ENCODE peak calls at places on chromosomes 6 and 20, in eight cellular contexts. One of them, this sample, is unnamed.

GRCh38 chr20:51427625-51428291 is 114.8 kb downstream of the NFATC2 start:
- DNase-seq in AG10803: no peak
- DNase-seq in WTC11: no peak
- DNase-seq in AG08396: no peak
- DNase-seq in OCI-LY7: no peak
- DNase-seq in T-helper 2 cell: no peak
- DNase-seq in HAP-1: no peak
- DNase-seq in brain microvascular endothelial cell: no peak
- DNase-seq in this sample: no peak

GRCh38 chr6:47714802-47715201 is 16.4 kb downstream of the ADGRF4 start:
- DNase-seq in brain microvascular endothelial cell: no peak
- DNase-seq in AG10803: no peak
- DNase-seq in WTC11: no peak
- DNase-seq in T-helper 2 cell: no peak
- DNase-seq in OCI-LY7: no peak
- DNase-seq in HAP-1: no peak
- DNase-seq in AG08396: no peak
- DNase-seq in this sample: peak

GRCh38 chr20:38337561-38338140 is 8.6 kb upstream of the LBP start:
- DNase-seq in T-helper 2 cell: no peak
- DNase-seq in OCI-LY7: peak
- DNase-seq in brain microvascular endothelial cell: peak
- DNase-seq in AG10803: no peak
- DNase-seq in HAP-1: peak
- DNase-seq in WTC11: peak
- DNase-seq in AG08396: no peak
- DNase-seq in this sample: peak

GRCh38 chr6:93183513-93183912 is 235.8 kb downstream of the EPHA7 start:
- DNase-seq in AG08396: no peak
- DNase-seq in WTC11: no peak
- DNase-seq in AG10803: no peak
- DNase-seq in HAP-1: no peak
- DNase-seq in T-helper 2 cell: no peak
- DNase-seq in brain microvascular endothelial cell: no peak
- DNase-seq in OCI-LY7: no peak
- DNase-seq in this sample: no peak

GRCh38 chr20:19269737-19270325 is 57.4 kb downstream of the SLC24A3 start:
- DNase-seq in WTC11: no peak
- DNase-seq in OCI-LY7: no peak
- DNase-seq in brain microvascular endothelial cell: peak
- DNase-seq in T-helper 2 cell: no peak
- DNase-seq in AG10803: peak
- DNase-seq in AG08396: peak
- DNase-seq in HAP-1: no peak
- DNase-seq in this sample: no peak

GRCh38 chr20:35954200-35954906 is at the start of gene SCAND1:
- DNase-seq in AG08396: peak
- DNase-seq in brain microvascular endothelial cell: peak
- DNase-seq in WTC11: peak
- DNase-seq in AG10803: peak
- DNase-seq in T-helper 2 cell: peak
- DNase-seq in HAP-1: peak
- DNase-seq in OCI-LY7: peak
- DNase-seq in this sample: peak

GRCh38 chr20:57680934-57681914 is 28.6 kb downstream of the PMEPA1 start:
- DNase-seq in T-helper 2 cell: no peak
- DNase-seq in brain microvascular endothelial cell: no peak
- DNase-seq in HAP-1: no peak
- DNase-seq in OCI-LY7: peak
- DNase-seq in AG08396: no peak
- DNase-seq in AG10803: no peak
- DNase-seq in WTC11: no peak
- DNase-seq in this sample: no peak

GRCh38 chr6:32413427-32414047 is 6.6 kb upstream of the BTNL2 start:
- DNase-seq in AG10803: peak
- DNase-seq in brain microvascular endothelial cell: peak
- DNase-seq in T-helper 2 cell: peak
- DNase-seq in WTC11: peak
- DNase-seq in OCI-LY7: peak
- DNase-seq in AG08396: peak
- DNase-seq in HAP-1: peak
- DNase-seq in this sample: peak

GRCh38 chr20:21995461-21995860 is 290.0 kb downstream of the PAX1 start:
- DNase-seq in brain microvascular endothelial cell: no peak
- DNase-seq in WTC11: no peak
- DNase-seq in AG10803: no peak
- DNase-seq in AG08396: no peak
- DNase-seq in HAP-1: no peak
- DNase-seq in T-helper 2 cell: no peak
- DNase-seq in OCI-LY7: no peak
- DNase-seq in this sample: no peak

GRCh38 chr6:105196076-105196475 is 16.3 kb upstream of the POPDC3 start:
- DNase-seq in OCI-LY7: no peak
- DNase-seq in AG08396: no peak
- DNase-seq in brain microvascular endothelial cell: no peak
- DNase-seq in WTC11: no peak
- DNase-seq in T-helper 2 cell: no peak
- DNase-seq in AG10803: no peak
- DNase-seq in HAP-1: no peak
- DNase-seq in this sample: no peak

GRCh38 chr6:133201231-133201630 is 39.9 kb upstream of the EYA4 start:
- DNase-seq in HAP-1: no peak
- DNase-seq in T-helper 2 cell: no peak
- DNase-seq in OCI-LY7: no peak
- DNase-seq in AG10803: no peak
- DNase-seq in AG08396: no peak
- DNase-seq in brain microvascular endothelial cell: no peak
- DNase-seq in WTC11: no peak
- DNase-seq in this sample: no peak

GRCh38 chr6:162343902-162344226 is 383.7 kb downstream of the PRKN start:
- DNase-seq in OCI-LY7: no peak
- DNase-seq in WTC11: no peak
- DNase-seq in T-helper 2 cell: no peak
- DNase-seq in HAP-1: no peak
- DNase-seq in AG08396: no peak
- DNase-seq in brain microvascular endothelial cell: no peak
- DNase-seq in AG10803: peak
- DNase-seq in this sample: no peak

GRCh38 chr20:8007490-8007889 is 12.1 kb downstream of the TMX4 start:
- DNase-seq in HAP-1: no peak
- DNase-seq in AG10803: no peak
- DNase-seq in WTC11: no peak
- DNase-seq in OCI-LY7: no peak
- DNase-seq in T-helper 2 cell: no peak
- DNase-seq in brain microvascular endothelial cell: no peak
- DNase-seq in AG08396: no peak
- DNase-seq in this sample: peak

GRCh38 chr20:32240220-32240619 is 32.5 kb downstream of the POFUT1 start:
- DNase-seq in AG08396: no peak
- DNase-seq in brain microvascular endothelial cell: no peak
- DNase-seq in WTC11: peak
- DNase-seq in HAP-1: no peak
- DNase-seq in T-helper 2 cell: no peak
- DNase-seq in OCI-LY7: no peak
- DNase-seq in AG10803: no peak
- DNase-seq in this sample: no peak

GRCh38 chr20:57425150-57426013 is 34.2 kb downstream of the RBM38 start:
- DNase-seq in WTC11: no peak
- DNase-seq in AG08396: no peak
- DNase-seq in AG10803: no peak
- DNase-seq in T-helper 2 cell: no peak
- DNase-seq in brain microvascular endothelial cell: no peak
- DNase-seq in HAP-1: no peak
- DNase-seq in OCI-LY7: peak
- DNase-seq in this sample: peak

GRCh38 chr6:168104636-168105035 is 25.6 kb upstream of the FRMD1 start:
- DNase-seq in brain microvascular endothelial cell: no peak
- DNase-seq in AG08396: no peak
- DNase-seq in AG10803: no peak
- DNase-seq in WTC11: no peak
- DNase-seq in HAP-1: no peak
- DNase-seq in OCI-LY7: no peak
- DNase-seq in T-helper 2 cell: no peak
- DNase-seq in this sample: no peak

GRCh38 chr6:38281131-38281530 is 358.6 kb downstream of the BTBD9 start:
- DNase-seq in brain microvascular endothelial cell: no peak
- DNase-seq in T-helper 2 cell: no peak
- DNase-seq in OCI-LY7: no peak
- DNase-seq in HAP-1: peak
- DNase-seq in WTC11: no peak
- DNase-seq in AG08396: no peak
- DNase-seq in AG10803: no peak
- DNase-seq in this sample: no peak

GRCh38 chr6:48111143-48111506 is at the start of gene PTCHD4:
- DNase-seq in AG10803: peak
- DNase-seq in T-helper 2 cell: no peak
- DNase-seq in AG08396: peak
- DNase-seq in HAP-1: peak
- DNase-seq in OCI-LY7: no peak
- DNase-seq in WTC11: peak
- DNase-seq in brain microvascular endothelial cell: peak
- DNase-seq in this sample: peak

GRCh38 chr20:61523145-61523544 is 271.1 kb downstream of the CDH4 start:
- DNase-seq in HAP-1: no peak
- DNase-seq in brain microvascular endothelial cell: no peak
- DNase-seq in AG10803: no peak
- DNase-seq in AG08396: no peak
- DNase-seq in T-helper 2 cell: no peak
- DNase-seq in WTC11: no peak
- DNase-seq in OCI-LY7: no peak
- DNase-seq in this sample: no peak

GRCh38 chr20:3606021-3606420 is 57.2 kb downstream of the GFRA4 start:
- DNase-seq in HAP-1: no peak
- DNase-seq in OCI-LY7: no peak
- DNase-seq in brain microvascular endothelial cell: peak
- DNase-seq in AG10803: peak
- DNase-seq in AG08396: no peak
- DNase-seq in WTC11: no peak
- DNase-seq in T-helper 2 cell: no peak
- DNase-seq in this sample: peak

GRCh38 chr20:37598101-37598530 is 70.4 kb upstream of the BLCAP start:
- DNase-seq in T-helper 2 cell: no peak
- DNase-seq in OCI-LY7: no peak
- DNase-seq in brain microvascular endothelial cell: no peak
- DNase-seq in HAP-1: peak
- DNase-seq in AG10803: no peak
- DNase-seq in WTC11: peak
- DNase-seq in AG08396: no peak
- DNase-seq in this sample: peak

GRCh38 chr6:150738092-150738625 is 127.3 kb upstream of the MTHFD1L start:
- DNase-seq in OCI-LY7: no peak
- DNase-seq in WTC11: no peak
- DNase-seq in T-helper 2 cell: no peak
- DNase-seq in AG08396: no peak
- DNase-seq in AG10803: peak
- DNase-seq in brain microvascular endothelial cell: no peak
- DNase-seq in HAP-1: no peak
- DNase-seq in this sample: no peak

GRCh38 chr20:58930496-58930895 is 50.6 kb upstream of the NELFCD start:
- DNase-seq in AG08396: no peak
- DNase-seq in OCI-LY7: no peak
- DNase-seq in HAP-1: no peak
- DNase-seq in AG10803: no peak
- DNase-seq in brain microvascular endothelial cell: no peak
- DNase-seq in WTC11: no peak
- DNase-seq in T-helper 2 cell: no peak
- DNase-seq in this sample: no peak

GRCh38 chr6:34539181-34539580 is 16.9 kb downstream of the SPDEF start:
- DNase-seq in OCI-LY7: no peak
- DNase-seq in WTC11: no peak
- DNase-seq in T-helper 2 cell: no peak
- DNase-seq in AG10803: no peak
- DNase-seq in AG08396: no peak
- DNase-seq in HAP-1: no peak
- DNase-seq in brain microvascular endothelial cell: no peak
- DNase-seq in this sample: no peak

GRCh38 chr20:45949542-45950329 is 15.3 kb downstream of the PCIF1 start:
- DNase-seq in AG08396: no peak
- DNase-seq in OCI-LY7: no peak
- DNase-seq in brain microvascular endothelial cell: no peak
- DNase-seq in AG10803: no peak
- DNase-seq in T-helper 2 cell: no peak
- DNase-seq in HAP-1: no peak
- DNase-seq in WTC11: no peak
- DNase-seq in this sample: no peak

This sample was measured in KBM-7.